ENCODE peak calls at places on chromosomes 11 and 22, in eight cellular contexts. One of them, this sample, is unnamed.

GRCh38 chr22:31846161-31847115 is 92.6 kb downstream of the DEPDC5 start:
- DNase-seq in astrocyte of the cerebellum: no peak
- DNase-seq in A549: peak
- DNase-seq in body of pancreas: no peak
- DNase-seq in mammary epithelial cell: no peak
- DNase-seq in fibroblast of the aortic adventitia: peak
- DNase-seq in K562: peak
- DNase-seq in astrocyte: peak
- DNase-seq in this sample: peak

GRCh38 chr22:28297504-28297903 is 378.4 kb upstream of the PITPNB start:
- DNase-seq in mammary epithelial cell: no peak
- DNase-seq in body of pancreas: no peak
- DNase-seq in astrocyte: peak
- DNase-seq in fibroblast of the aortic adventitia: no peak
- DNase-seq in A549: no peak
- DNase-seq in K562: peak
- DNase-seq in astrocyte of the cerebellum: no peak
- DNase-seq in this sample: peak

GRCh38 chr22:45069925-45070324 is 60.1 kb upstream of the PHF21B start:
- DNase-seq in A549: no peak
- DNase-seq in astrocyte of the cerebellum: no peak
- DNase-seq in astrocyte: no peak
- DNase-seq in K562: no peak
- DNase-seq in body of pancreas: no peak
- DNase-seq in fibroblast of the aortic adventitia: no peak
- DNase-seq in mammary epithelial cell: peak
- DNase-seq in this sample: no peak

GRCh38 chr11:70206226-70206785 is 3.2 kb downstream of the FADD start:
- DNase-seq in A549: no peak
- DNase-seq in astrocyte: no peak
- DNase-seq in K562: no peak
- DNase-seq in mammary epithelial cell: no peak
- DNase-seq in fibroblast of the aortic adventitia: no peak
- DNase-seq in body of pancreas: no peak
- DNase-seq in astrocyte of the cerebellum: no peak
- DNase-seq in this sample: no peak

GRCh38 chr11:74826901-74827300 is 78.3 kb downstream of the RNF169 start:
- DNase-seq in body of pancreas: no peak
- DNase-seq in K562: peak
- DNase-seq in astrocyte of the cerebellum: no peak
- DNase-seq in fibroblast of the aortic adventitia: no peak
- DNase-seq in A549: no peak
- DNase-seq in astrocyte: no peak
- DNase-seq in mammary epithelial cell: no peak
- DNase-seq in this sample: no peak

GRCh38 chr22:17271711-17272451 is 52.6 kb upstream of the ADA2 start:
- DNase-seq in body of pancreas: no peak
- DNase-seq in K562: no peak
- DNase-seq in fibroblast of the aortic adventitia: no peak
- DNase-seq in astrocyte: no peak
- DNase-seq in A549: no peak
- DNase-seq in mammary epithelial cell: no peak
- DNase-seq in astrocyte of the cerebellum: no peak
- DNase-seq in this sample: no peak

GRCh38 chr11:111604392-111605009 is 2.3 kb downstream of the SIK2 start:
- DNase-seq in astrocyte of the cerebellum: peak
- DNase-seq in fibroblast of the aortic adventitia: peak
- DNase-seq in body of pancreas: no peak
- DNase-seq in K562: peak
- DNase-seq in A549: peak
- DNase-seq in mammary epithelial cell: peak
- DNase-seq in astrocyte: peak
- DNase-seq in this sample: peak

GRCh38 chr11:96272542-96273306 is 70.3 kb downstream of the MAML2 start:
- DNase-seq in fibroblast of the aortic adventitia: peak
- DNase-seq in K562: no peak
- DNase-seq in astrocyte of the cerebellum: no peak
- DNase-seq in astrocyte: peak
- DNase-seq in A549: no peak
- DNase-seq in body of pancreas: peak
- DNase-seq in mammary epithelial cell: peak
- DNase-seq in this sample: peak

GRCh38 chr11:113204280-113204679 is 110.1 kb upstream of the TTC12 start:
- DNase-seq in astrocyte of the cerebellum: no peak
- DNase-seq in mammary epithelial cell: no peak
- DNase-seq in body of pancreas: peak
- DNase-seq in astrocyte: no peak
- DNase-seq in K562: no peak
- DNase-seq in A549: no peak
- DNase-seq in fibroblast of the aortic adventitia: no peak
- DNase-seq in this sample: no peak

GRCh38 chr11:72541224-72541974 is 107.1 kb upstream of the CLPB start:
- DNase-seq in body of pancreas: peak
- DNase-seq in A549: no peak
- DNase-seq in astrocyte: no peak
- DNase-seq in K562: no peak
- DNase-seq in fibroblast of the aortic adventitia: no peak
- DNase-seq in astrocyte of the cerebellum: no peak
- DNase-seq in mammary epithelial cell: no peak
- DNase-seq in this sample: no peak

GRCh38 chr22:27315833-27316232 is 485.7 kb downstream of the MN1 start:
- DNase-seq in K562: no peak
- DNase-seq in mammary epithelial cell: no peak
- DNase-seq in astrocyte of the cerebellum: no peak
- DNase-seq in body of pancreas: no peak
- DNase-seq in A549: no peak
- DNase-seq in fibroblast of the aortic adventitia: no peak
- DNase-seq in astrocyte: no peak
- DNase-seq in this sample: no peak

GRCh38 chr22:27627444-27627833 is 174.1 kb downstream of the MN1 start:
- DNase-seq in K562: peak
- DNase-seq in astrocyte of the cerebellum: no peak
- DNase-seq in A549: no peak
- DNase-seq in fibroblast of the aortic adventitia: no peak
- DNase-seq in body of pancreas: no peak
- DNase-seq in mammary epithelial cell: no peak
- DNase-seq in astrocyte: no peak
- DNase-seq in this sample: peak

GRCh38 chr22:46574438-46574992 is 37.1 kb upstream of the CELSR1 start:
- DNase-seq in astrocyte of the cerebellum: no peak
- DNase-seq in fibroblast of the aortic adventitia: no peak
- DNase-seq in mammary epithelial cell: no peak
- DNase-seq in A549: no peak
- DNase-seq in K562: no peak
- DNase-seq in astrocyte: no peak
- DNase-seq in body of pancreas: no peak
- DNase-seq in this sample: no peak

GRCh38 chr11:46239801-46240061 is 37.7 kb upstream of the CREB3L1 start:
- DNase-seq in astrocyte of the cerebellum: no peak
- DNase-seq in fibroblast of the aortic adventitia: peak
- DNase-seq in A549: no peak
- DNase-seq in astrocyte: peak
- DNase-seq in K562: no peak
- DNase-seq in body of pancreas: no peak
- DNase-seq in mammary epithelial cell: no peak
- DNase-seq in this sample: peak

GRCh38 chr11:117950320-117950719 is 21.1 kb upstream of the TMPRSS13 start:
- DNase-seq in body of pancreas: peak
- DNase-seq in A549: no peak
- DNase-seq in K562: peak
- DNase-seq in mammary epithelial cell: no peak
- DNase-seq in astrocyte: no peak
- DNase-seq in astrocyte of the cerebellum: no peak
- DNase-seq in fibroblast of the aortic adventitia: no peak
- DNase-seq in this sample: no peak

GRCh38 chr11:125433454-125434121 is 62.5 kb downstream of the FEZ1 start:
- DNase-seq in fibroblast of the aortic adventitia: peak
- DNase-seq in A549: peak
- DNase-seq in astrocyte: peak
- DNase-seq in K562: peak
- DNase-seq in body of pancreas: peak
- DNase-seq in astrocyte of the cerebellum: peak
- DNase-seq in mammary epithelial cell: peak
- DNase-seq in this sample: peak

GRCh38 chr11:469684-470667 is 19.9 kb downstream of the PTDSS2 start:
- DNase-seq in fibroblast of the aortic adventitia: peak
- DNase-seq in mammary epithelial cell: no peak
- DNase-seq in astrocyte: peak
- DNase-seq in K562: no peak
- DNase-seq in A549: peak
- DNase-seq in body of pancreas: peak
- DNase-seq in astrocyte of the cerebellum: peak
- DNase-seq in this sample: peak

GRCh38 chr11:65945941-65946558 is 770 bp downstream of the TSGA10IP start:
- DNase-seq in fibroblast of the aortic adventitia: no peak
- DNase-seq in astrocyte: no peak
- DNase-seq in body of pancreas: no peak
- DNase-seq in K562: no peak
- DNase-seq in astrocyte of the cerebellum: no peak
- DNase-seq in mammary epithelial cell: no peak
- DNase-seq in A549: no peak
- DNase-seq in this sample: no peak
- H3K4me3 ChIP-seq in fibroblast of the aortic adventitia: no peak
- H3K4me3 ChIP-seq in astrocyte: no peak
- H3K4me3 ChIP-seq in body of pancreas: no peak
- H3K4me3 ChIP-seq in K562: no peak
- H3K4me3 ChIP-seq in astrocyte of the cerebellum: no peak
- H3K4me3 ChIP-seq in mammary epithelial cell: no peak
- H3K4me3 ChIP-seq in A549: no peak
- H3K4me3 ChIP-seq in this sample: no peak

GRCh38 chr11:121451982-121452608 is at the start of gene SORL1:
- DNase-seq in astrocyte of the cerebellum: no peak
- DNase-seq in K562: peak
- DNase-seq in mammary epithelial cell: peak
- DNase-seq in A549: peak
- DNase-seq in body of pancreas: peak
- DNase-seq in fibroblast of the aortic adventitia: peak
- DNase-seq in astrocyte: peak
- DNase-seq in this sample: peak

GRCh38 chr11:121455115-121455514 is 2.3 kb upstream of the SORL1-AS1 start:
- DNase-seq in A549: no peak
- DNase-seq in astrocyte of the cerebellum: no peak
- DNase-seq in mammary epithelial cell: no peak
- DNase-seq in fibroblast of the aortic adventitia: no peak
- DNase-seq in K562: no peak
- DNase-seq in body of pancreas: no peak
- DNase-seq in astrocyte: no peak
- DNase-seq in this sample: no peak

GRCh38 chr11:121451178-121451981 is 734 bp upstream of the SORL1 start:
- DNase-seq in fibroblast of the aortic adventitia: no peak
- DNase-seq in A549: no peak
- DNase-seq in mammary epithelial cell: no peak
- DNase-seq in K562: no peak
- DNase-seq in body of pancreas: no peak
- DNase-seq in astrocyte: no peak
- DNase-seq in astrocyte of the cerebellum: no peak
- DNase-seq in this sample: no peak

GRCh38 chr11:121452609-121453150 is at the start of gene SORL1-AS1:
- DNase-seq in body of pancreas: peak
- DNase-seq in mammary epithelial cell: peak
- DNase-seq in K562: no peak
- DNase-seq in fibroblast of the aortic adventitia: no peak
- DNase-seq in A549: peak
- DNase-seq in astrocyte of the cerebellum: no peak
- DNase-seq in astrocyte: no peak
- DNase-seq in this sample: peak

GRCh38 chr11:121453589-121454299 is 977 bp upstream of the SORL1-AS1 start:
- DNase-seq in A549: no peak
- DNase-seq in mammary epithelial cell: no peak
- DNase-seq in fibroblast of the aortic adventitia: no peak
- DNase-seq in astrocyte: no peak
- DNase-seq in body of pancreas: no peak
- DNase-seq in K562: no peak
- DNase-seq in astrocyte of the cerebellum: no peak
- DNase-seq in this sample: no peak
- H3K4me3 ChIP-seq in A549: no peak
- H3K4me3 ChIP-seq in mammary epithelial cell: no peak
- H3K4me3 ChIP-seq in fibroblast of the aortic adventitia: no peak
- H3K4me3 ChIP-seq in astrocyte: no peak
- H3K4me3 ChIP-seq in body of pancreas: no peak
- H3K4me3 ChIP-seq in K562: no peak
- H3K4me3 ChIP-seq in astrocyte of the cerebellum: no peak
- H3K4me3 ChIP-seq in this sample: no peak

GRCh38 chr11:13534358-13534757 is 38.6 kb upstream of the PTH start:
- DNase-seq in mammary epithelial cell: no peak
- DNase-seq in astrocyte of the cerebellum: no peak
- DNase-seq in astrocyte: no peak
- DNase-seq in A549: no peak
- DNase-seq in body of pancreas: no peak
- DNase-seq in K562: no peak
- DNase-seq in fibroblast of the aortic adventitia: no peak
- DNase-seq in this sample: no peak

GRCh38 chr11:13538044-13538443 is 42.2 kb upstream of the PTH start:
- DNase-seq in K562: no peak
- DNase-seq in body of pancreas: no peak
- DNase-seq in mammary epithelial cell: no peak
- DNase-seq in fibroblast of the aortic adventitia: no peak
- DNase-seq in A549: no peak
- DNase-seq in astrocyte of the cerebellum: no peak
- DNase-seq in astrocyte: no peak
- DNase-seq in this sample: no peak

GRCh38 chr11:13535819-13536218 is 40.0 kb upstream of the PTH start:
- DNase-seq in fibroblast of the aortic adventitia: no peak
- DNase-seq in K562: peak
- DNase-seq in mammary epithelial cell: peak
- DNase-seq in body of pancreas: no peak
- DNase-seq in astrocyte: no peak
- DNase-seq in A549: no peak
- DNase-seq in astrocyte of the cerebellum: no peak
- DNase-seq in this sample: no peak
- H3K4me3 ChIP-seq in fibroblast of the aortic adventitia: no peak
- H3K4me3 ChIP-seq in K562: no peak
- H3K4me3 ChIP-seq in mammary epithelial cell: no peak
- H3K4me3 ChIP-seq in body of pancreas: no peak
- H3K4me3 ChIP-seq in astrocyte: no peak
- H3K4me3 ChIP-seq in A549: no peak
- H3K4me3 ChIP-seq in astrocyte of the cerebellum: no peak
- H3K4me3 ChIP-seq in this sample: no peak

DNA sequence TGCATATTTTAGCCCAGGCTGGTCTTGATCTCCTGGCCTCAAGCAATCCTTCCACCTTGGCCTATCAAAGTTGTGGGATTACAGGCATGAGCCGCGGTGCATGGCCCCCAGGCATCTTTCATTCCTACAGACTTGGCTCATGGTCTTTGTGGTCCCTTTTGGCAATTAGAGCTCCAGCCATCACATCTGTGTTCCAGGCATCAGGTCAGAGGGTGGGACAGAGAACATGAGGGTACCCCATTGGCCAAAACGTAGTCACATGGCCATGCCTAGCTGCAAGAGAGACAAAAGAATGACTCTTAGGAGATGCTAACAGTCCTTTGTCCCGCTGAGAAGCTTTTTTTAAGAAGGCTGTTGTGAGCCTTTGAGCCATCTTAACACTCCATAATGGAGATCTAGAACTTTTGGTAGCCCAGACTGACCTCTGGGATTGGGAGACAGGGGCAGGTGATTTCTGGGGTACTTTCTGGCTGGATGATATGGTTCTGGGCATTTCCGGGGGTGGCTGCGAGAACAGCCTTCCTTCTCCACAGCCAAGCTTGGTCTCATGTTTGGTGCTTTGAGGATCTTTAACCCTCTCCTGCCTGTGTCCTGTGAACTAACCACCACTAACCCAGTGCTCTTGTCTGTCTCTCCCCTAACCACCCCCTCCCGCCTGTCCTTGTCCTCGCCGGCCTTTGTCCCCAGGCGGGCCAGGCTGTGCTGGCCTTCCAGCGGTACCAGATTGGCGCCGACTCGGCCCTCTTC is 18.4 kb upstream of the TAB1 start:
- DNase-seq in K562: no peak
- DNase-seq in mammary epithelial cell: no peak
- DNase-seq in fibroblast of the aortic adventitia: no peak
- DNase-seq in astrocyte: no peak
- DNase-seq in A549: no peak
- DNase-seq in body of pancreas: no peak
- DNase-seq in astrocyte of the cerebellum: no peak
- DNase-seq in this sample: no peak
- H3K4me3 ChIP-seq in K562: no peak
- H3K4me3 ChIP-seq in mammary epithelial cell: no peak
- H3K4me3 ChIP-seq in fibroblast of the aortic adventitia: no peak
- H3K4me3 ChIP-seq in astrocyte: no peak
- H3K4me3 ChIP-seq in A549: no peak
- H3K4me3 ChIP-seq in body of pancreas: no peak
- H3K4me3 ChIP-seq in astrocyte of the cerebellum: no peak
- H3K4me3 ChIP-seq in this sample: no peak